ENCODE peak calls at places on chromosomes 13 and 19, in eight cellular contexts. X, J, U, V, A, I, G and S are unnamed samples.
A peak's percentile ranks its signal among the peaks of the same experiment; 100 is the strongest.

GRCh38 chr19:33443638-33444195 is 70.2 kb downstream of the CEBPG start:
- DNase-seq in I (no peak), V (no peak), A (no peak), J (no peak), U (no peak), G (no peak), X (no peak), S (no peak)

GRCh38 chr19:48539503-48540096 is 12.4 kb upstream of the SULT2B1 start:
- DNase-seq in G (no peak), V (no peak), J (peak; percentile 82), U (no peak), A (peak; percentile 63), I (no peak), X (peak; percentile 33), S (no peak)

GRCh38 chr19:42121666-42122069 is 10.6 kb downstream of the POU2F2 start:
- DNase-seq in A (peak; percentile 72), X (peak; percentile 75), I (peak; percentile 19), U (peak; percentile 55), G (peak; percentile 65), V (no peak), J (peak; percentile 88), S (peak; percentile 93)

GRCh38 chr19:56112313-56112709 is 8.8 kb downstream of the ZNF787 start:
- DNase-seq in A (no peak), J (no peak), U (no peak), X (no peak), I (no peak), V (no peak), G (no peak), S (no peak)

GRCh38 chr19:49716154-49716553 is 25.2 kb downstream of the CPT1C start:
- DNase-seq in V (no peak), G (no peak), J (no peak), A (no peak), I (no peak), X (no peak), U (no peak), S (no peak)

GRCh38 chr13:70964124-70964523 is 855.9 kb upstream of the KLHL1 start:
- DNase-seq in A (no peak), I (no peak), X (no peak), J (no peak), U (no peak), G (no peak), V (no peak), S (no peak)

GRCh38 chr19:4396949-4397783 is 3.2 kb downstream of the SH3GL1 start:
- DNase-seq in X (no peak), J (no peak), A (no peak), V (no peak), I (no peak), G (no peak), U (no peak), S (no peak)

GRCh38 chr13:59269476-59269875 is 894.3 kb downstream of the DIAPH3 start:
- DNase-seq in X (peak; percentile 87), G (no peak), V (no peak), A (peak; percentile 36), U (no peak), I (no peak), J (peak; percentile 72), S (peak; percentile 31)

GRCh38 chr19:55638864-55639359 is 1.9 kb upstream of the ZNF580 start:
- DNase-seq in J (peak; percentile 21), U (peak; percentile 38), A (no peak), X (no peak), G (peak; percentile 46), I (no peak), V (no peak), S (no peak)

GRCh38 chr13:114286808-114287207 is 5.4 kb downstream of the UPF3A start:
- DNase-seq in J (peak; percentile 85), A (no peak), G (no peak), U (no peak), X (peak; percentile 62), V (no peak), I (no peak), S (no peak)

GRCh38 chr19:15550847-15551182 is 42.5 kb downstream of the CYP4F22 start:
- DNase-seq in J (no peak), X (no peak), V (no peak), U (no peak), G (no peak), I (no peak), A (no peak), S (no peak)

GRCh38 chr19:50794074-50794777 is 4.0 kb downstream of the ACP4 start:
- DNase-seq in V (no peak), X (no peak), A (no peak), G (no peak), I (no peak), U (no peak), J (no peak), S (no peak)

GRCh38 chr13:20342326-20342725 is 110.2 kb upstream of the GJB6 start:
- DNase-seq in I (no peak), J (no peak), G (no peak), X (no peak), A (no peak), U (no peak), V (no peak), S (no peak)

GRCh38 chr19:57850553-57851017 is 926 bp downstream of the ZNF587 start:
- DNase-seq in J (peak; percentile 31), V (no peak), U (no peak), X (peak; percentile 64), I (no peak), G (no peak), A (peak; percentile 21), S (peak; percentile 33)

GRCh38 chr19:6500837-6501739 is 1.0 kb downstream of the TUBB4A start:
- DNase-seq in X (no peak), V (no peak), J (no peak), I (no peak), G (no peak), A (no peak), U (no peak), S (no peak)

GRCh38 chr19:34989248-34989797 is 10.8 kb upstream of the GRAMD1A start:
- DNase-seq in G (no peak), I (no peak), A (no peak), V (no peak), X (no peak), U (no peak), J (no peak), S (no peak)

GRCh38 chr13:26517931-26518330 is 39.6 kb upstream of the WASF3 start:
- DNase-seq in J (no peak), G (no peak), A (no peak), X (no peak), U (no peak), V (no peak), I (no peak), S (no peak)

GRCh38 chr13:98483636-98484288 is 93.1 kb downstream of the STK24 start:
- DNase-seq in V (no peak), X (no peak), J (peak; percentile 50), U (no peak), G (no peak), A (no peak), I (no peak), S (no peak)

GRCh38 chr19:41352609-41353465 is 885 bp downstream of the TGFB1 start:
- DNase-seq in V (no peak), A (peak; percentile 46), G (peak; percentile 87), U (peak; percentile 85), X (peak; percentile 46), I (no peak), J (peak; percentile 44), S (peak; percentile 72)

GRCh38 chr19:17357724-17358123 is 19.4 kb downstream of the PLVAP start:
- DNase-seq in X (no peak), I (no peak), A (no peak), U (no peak), V (no peak), J (no peak), G (no peak), S (no peak)

GRCh38 chr13:59721889-59722579 is 441.7 kb downstream of the DIAPH3 start:
- DNase-seq in A (no peak), U (no peak), G (no peak), X (peak; percentile 56), J (no peak), I (no peak), V (no peak), S (no peak)

GRCh38 chr13:35388979-35389378 is 87.5 kb downstream of the MAB21L1 start:
- DNase-seq in G (no peak), V (no peak), U (no peak), J (peak; percentile 3), A (peak; percentile 58), I (no peak), X (peak; percentile 54), S (no peak)